ENCODE peak calls at places on chromosomes 5 and 9, in four cellular contexts. T is cardiac fibroblast, E is foreskin fibroblast, D is astrocyte of the spinal cord. P is an unnamed sample.

GRCh38 chr9:128892223-128892892 is 10.4 kb downstream of the LRRC8A start:
- DNase-seq in T (peak), E (peak), D (peak), P (peak)

GRCh38 chr5:74232281-74232680 is 408.2 kb downstream of the ENC1 start:
- DNase-seq in T (peak), E (peak), D (peak), P (peak)

GRCh38 chr9:133114451-133114885 is 6.6 kb downstream of the RALGDS start:
- DNase-seq in T (no peak), E (peak), D (no peak), P (no peak)

GRCh38 chr9:8278048-8278447 is 478.5 kb upstream of the DMAC1 start:
- DNase-seq in T (no peak), E (no peak), D (no peak), P (no peak)

GRCh38 chr5:149938791-149939358 is 5.7 kb downstream of the PDE6A start:
- DNase-seq in T (peak), E (peak), D (peak), P (peak)

GRCh38 chr5:87645241-87645640 is 232.5 kb upstream of the CCNH start:
- DNase-seq in T (no peak), E (no peak), D (no peak), P (no peak)

GRCh38 chr9:113603773-113604172 is 140.2 kb downstream of the RGS3 start:
- DNase-seq in T (no peak), E (no peak), D (no peak), P (no peak)

GRCh38 chr5:93580387-93581100 is 475 bp downstream of the NR2F1-AS1 start:
- DNase-seq in T (peak), E (peak), D (peak), P (no peak)

GRCh38 chr9:3855601-3856328 is 330.0 kb upstream of the RFX3 start:
- DNase-seq in T (peak), E (no peak), D (no peak), P (no peak)

DNA sequence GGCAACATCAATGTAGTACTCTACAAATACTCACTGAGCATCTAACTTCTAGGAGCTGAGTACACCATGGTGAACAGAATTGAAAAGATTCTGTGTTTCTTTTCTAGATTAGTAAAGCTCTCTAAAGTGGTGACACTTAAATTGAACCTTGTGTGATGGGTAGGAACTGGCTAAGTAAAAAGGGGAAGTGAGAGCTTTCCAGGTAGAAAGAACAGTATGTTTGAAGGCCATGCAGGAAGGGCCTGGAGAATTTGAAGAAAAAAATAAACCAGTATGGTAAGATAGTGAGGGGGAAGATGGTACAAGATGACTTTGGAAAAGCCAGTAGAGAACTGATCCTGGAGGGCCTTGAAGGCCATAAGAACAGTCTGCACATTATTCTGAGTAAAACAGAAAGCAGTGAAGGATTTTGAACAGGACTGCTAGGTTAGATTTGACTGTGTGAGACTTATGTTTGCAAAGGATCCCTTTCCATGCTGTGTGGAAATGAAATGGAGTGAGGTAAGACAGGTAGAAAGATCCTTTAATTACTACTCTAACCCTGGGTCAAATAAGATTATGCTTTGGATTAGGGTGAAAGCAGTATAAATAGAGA is 46.7 kb upstream of the UBQLN1 start:
- DNase-seq in T (no peak), E (no peak), D (no peak), P (no peak)
- H3K4me3 ChIP-seq in T (no peak), E (no peak), D (no peak), P (no peak)

DNA sequence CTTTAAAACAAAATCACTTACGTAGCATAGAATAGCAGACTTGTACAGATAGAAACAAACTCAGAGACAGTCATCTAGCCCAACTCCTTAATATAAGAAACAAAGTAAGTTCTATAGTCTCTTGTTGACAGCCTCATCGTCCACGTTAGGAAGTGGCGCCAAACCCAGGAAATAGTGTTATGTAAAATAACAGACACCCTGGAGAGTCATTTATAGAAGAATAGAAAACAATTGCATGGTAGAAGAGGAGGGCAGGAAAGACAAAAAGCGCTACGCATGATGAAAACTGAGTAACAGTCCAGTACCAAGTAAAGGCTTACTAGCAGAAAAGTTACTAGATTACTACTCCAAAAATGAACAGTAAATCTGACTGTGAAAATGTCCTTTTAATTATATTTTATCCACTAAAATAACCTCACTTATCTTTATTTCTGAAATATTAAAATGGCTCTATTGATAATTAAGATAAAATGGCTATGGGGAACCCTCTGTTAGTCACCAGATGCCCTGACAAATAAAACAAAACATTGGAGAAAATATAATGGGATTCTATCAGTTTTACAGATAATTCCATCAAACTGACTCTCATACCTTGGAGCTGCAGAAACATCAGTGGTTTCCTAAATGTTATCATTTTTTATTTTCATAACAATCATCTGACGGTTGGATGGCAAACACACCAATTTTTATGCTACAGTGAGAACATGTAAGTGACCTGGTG is 434.0 kb upstream of the C9orf72 start:
- DNase-seq in T (no peak), E (no peak), D (no peak), P (no peak)
- H3K4me3 ChIP-seq in T (no peak), E (no peak), D (no peak), P (no peak)

GRCh38 chr9:130139251-130139650 is 33.0 kb upstream of the NCS1 start:
- DNase-seq in T (no peak), E (no peak), D (no peak), P (no peak)

GRCh38 chr9:130137870-130138653 is 34.1 kb upstream of the NCS1 start:
- DNase-seq in T (peak), E (peak), D (peak), P (peak)

GRCh38 chr9:130140701-130141100 is 31.5 kb upstream of the NCS1 start:
- DNase-seq in T (no peak), E (no peak), D (no peak), P (no peak)

GRCh38 chr9:130137081-130137869 is 34.9 kb upstream of the NCS1 start:
- DNase-seq in T (peak), E (no peak), D (no peak), P (no peak)

GRCh38 chr9:130138791-130139190 is 33.4 kb upstream of the NCS1 start:
- DNase-seq in T (peak), E (peak), D (peak), P (peak)
- H3K4me3 ChIP-seq in T (no peak), E (no peak), D (no peak), P (no peak)

GRCh38 chr9:97852001-97852398 is 1.0 kb upstream of the FOXE1 start:
- DNase-seq in T (no peak), E (no peak), D (no peak), P (no peak)
- H3K4me3 ChIP-seq in T (no peak), E (no peak), D (no peak), P (no peak)

DNA sequence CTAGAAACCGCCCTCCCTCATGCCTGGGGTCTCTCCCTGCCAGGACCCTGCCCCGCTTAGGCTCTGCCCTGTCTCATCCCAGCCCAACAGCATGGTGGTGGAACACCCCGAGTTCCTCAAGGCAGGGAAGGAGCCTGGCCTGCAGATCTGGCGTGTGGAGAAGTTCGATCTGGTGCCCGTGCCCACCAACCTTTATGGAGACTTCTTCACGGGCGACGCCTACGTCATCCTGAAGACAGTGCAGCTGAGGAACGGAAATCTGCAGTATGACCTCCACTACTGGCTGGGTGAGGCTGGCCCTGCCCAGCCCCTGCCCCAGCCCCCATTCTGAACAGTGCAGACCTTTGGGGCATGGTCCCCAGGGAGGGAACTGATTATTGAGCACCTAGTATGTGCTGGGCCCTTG is 33.9 kb downstream of the GSN start:
- DNase-seq in T (no peak), E (no peak), D (no peak), P (no peak)
- H3K4me3 ChIP-seq in T (no peak), E (no peak), D (no peak), P (no peak)

GRCh38 chr5:126046275-126046674 is 376.9 kb upstream of the GRAMD2B start:
- DNase-seq in T (no peak), E (no peak), D (no peak), P (no peak)

GRCh38 chr5:126046996-126047395 is 376.2 kb upstream of the GRAMD2B start:
- DNase-seq in T (no peak), E (peak), D (no peak), P (no peak)

GRCh38 chr5:126044931-126045565 is 378.2 kb upstream of the GRAMD2B start:
- DNase-seq in T (no peak), E (no peak), D (no peak), P (no peak)

GRCh38 chr5:126043684-126044083 is 379.5 kb upstream of the GRAMD2B start:
- DNase-seq in T (no peak), E (no peak), D (peak), P (no peak)

DNA sequence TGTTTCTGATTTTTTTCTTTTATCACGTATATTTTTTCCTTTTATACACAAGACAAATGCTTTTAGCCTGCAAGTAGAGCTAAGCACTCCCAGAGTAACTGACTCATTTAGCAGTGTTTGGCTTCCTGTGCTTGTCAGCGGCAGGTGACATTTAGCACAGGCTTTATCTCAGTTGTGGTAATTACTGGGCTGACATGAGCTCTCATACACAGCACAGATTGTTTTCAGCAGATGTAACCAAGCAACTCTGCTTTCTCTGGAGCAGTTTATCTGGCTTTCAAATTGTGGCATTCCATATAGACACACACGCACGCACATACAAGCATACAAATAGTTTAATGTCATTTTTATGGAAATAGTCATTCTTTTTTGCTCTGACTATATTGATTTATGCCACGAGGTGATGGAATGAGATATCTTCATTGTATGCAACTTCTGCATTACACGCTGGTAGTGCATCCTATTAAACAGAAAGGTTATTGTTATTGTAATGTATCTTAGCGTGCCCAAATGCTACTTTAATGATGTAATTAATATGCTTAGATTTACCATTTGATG is 379.0 kb upstream of the GRAMD2B start:
- DNase-seq in T (peak), E (peak), D (peak), P (peak)
- H3K4me3 ChIP-seq in T (no peak), E (no peak), D (no peak), P (no peak)

DNA sequence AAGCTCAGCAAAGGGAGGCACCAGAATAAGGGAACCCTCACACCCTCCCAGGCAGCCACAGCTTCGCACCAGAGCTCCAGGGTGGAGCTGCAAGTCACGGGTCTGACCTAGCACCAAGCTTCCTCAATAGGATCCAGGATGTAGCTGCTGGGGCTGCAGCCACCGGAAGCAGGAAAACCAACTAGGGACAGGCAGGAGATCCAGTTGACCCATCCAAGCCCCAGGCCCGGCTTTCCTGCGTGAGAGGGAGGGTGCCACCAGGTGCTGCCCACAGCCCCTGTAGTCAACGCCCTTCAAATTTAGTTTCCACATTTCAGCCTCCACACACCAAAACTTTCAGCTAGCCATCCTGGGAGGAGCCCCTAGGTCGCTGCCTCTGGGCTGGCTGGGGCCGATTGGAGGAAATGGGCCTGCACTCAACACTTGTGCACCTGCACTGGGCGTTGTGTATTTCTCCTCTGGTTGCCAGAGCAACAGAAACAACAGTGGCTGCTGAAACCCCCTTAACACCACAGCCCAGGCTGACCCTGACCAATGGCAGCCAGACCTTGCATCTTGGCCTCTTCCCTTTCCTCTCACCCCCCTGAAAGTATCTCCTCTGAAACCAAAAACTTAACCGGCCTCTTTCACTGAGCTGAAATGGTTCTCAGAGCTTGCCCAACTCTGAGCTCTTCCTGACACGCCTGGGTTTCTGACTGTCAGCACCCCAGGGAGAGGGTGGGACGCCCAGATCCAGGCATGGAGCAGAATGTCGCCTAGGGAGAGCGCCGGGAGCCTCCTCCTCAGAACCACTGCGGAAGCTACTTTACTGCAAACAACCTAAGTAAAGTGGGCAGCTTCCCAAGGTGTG is 226.5 kb upstream of the MAP3K1 start:
- DNase-seq in T (no peak), E (no peak), D (no peak), P (no peak)
- H3K4me3 ChIP-seq in T (no peak), E (no peak), D (no peak), P (no peak)

DNA sequence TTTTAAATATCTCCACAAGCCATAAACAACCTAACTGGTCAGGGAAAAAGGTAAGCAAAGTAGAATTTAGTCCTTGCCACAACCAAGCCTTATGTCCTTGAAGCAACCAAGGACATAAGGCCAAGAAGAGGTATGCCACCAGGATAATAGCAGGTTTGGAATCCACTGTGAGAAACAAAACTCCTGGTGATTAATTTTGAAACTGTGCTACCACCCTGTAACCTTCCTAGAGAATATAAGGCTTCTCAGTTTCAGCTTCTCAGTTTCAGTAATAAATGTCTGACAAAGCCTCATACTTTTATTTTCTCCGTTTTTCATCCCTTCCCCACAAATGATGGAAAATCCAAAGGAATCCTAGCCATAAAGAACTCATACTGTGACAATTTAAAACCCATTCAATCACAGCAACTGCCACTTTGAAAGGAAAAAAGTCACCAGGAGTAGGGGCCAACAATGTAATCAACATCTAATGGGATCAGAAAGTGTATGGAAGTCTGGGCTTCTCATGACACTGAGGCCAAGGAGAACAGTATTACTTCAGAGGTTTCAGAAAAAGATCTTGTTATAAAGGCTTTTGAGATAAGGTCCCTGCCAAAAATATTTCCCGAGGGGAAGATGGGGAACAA is 189.2 kb downstream of the TSSK1B start:
- DNase-seq in T (no peak), E (no peak), D (no peak), P (no peak)
- H3K4me3 ChIP-seq in T (no peak), E (no peak), D (no peak), P (no peak)

GRCh38 chr9:10259668-10260067 is 353.1 kb downstream of the PTPRD start:
- DNase-seq in T (no peak), E (no peak), D (no peak), P (no peak)
- H3K4me3 ChIP-seq in T (no peak), E (no peak), D (no peak), P (no peak)

DNA sequence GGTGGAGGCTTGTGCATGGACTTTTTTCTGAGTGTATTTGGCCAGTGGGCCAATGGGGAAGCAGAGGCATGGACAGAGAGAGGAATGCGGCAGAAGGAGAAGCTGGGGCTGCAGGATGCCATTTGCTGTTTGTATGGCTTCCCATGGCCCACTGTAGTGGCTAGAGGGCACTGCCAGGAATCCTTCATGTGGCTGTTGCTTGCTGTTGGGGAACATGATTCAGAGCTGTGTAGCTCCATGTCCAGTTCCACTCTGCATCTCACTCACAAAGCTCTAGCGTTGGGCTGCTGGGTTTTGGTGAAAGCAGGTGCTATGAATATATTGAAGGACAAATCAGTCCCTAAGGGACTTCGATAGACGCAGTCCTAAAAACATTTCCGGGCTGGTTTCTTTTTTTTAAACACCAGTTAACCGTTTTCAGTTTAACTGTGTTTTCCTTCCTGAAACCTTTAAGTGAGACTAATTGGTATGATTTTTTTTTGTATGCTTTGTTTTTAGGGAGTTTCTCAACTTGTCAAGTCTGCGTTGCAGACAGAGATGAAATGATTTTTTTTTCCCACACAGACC is 51.3 kb downstream of the SLC22A5 start:
- DNase-seq in T (peak), E (no peak), D (no peak), P (no peak)
- H3K4me3 ChIP-seq in T (no peak), E (no peak), D (no peak), P (no peak)

P was measured in skeletal muscle cell.